ENCODE peak calls at places on chromosomes 11 and 22, in ten cellular contexts. A is T follicular helper cell, U is HuH-7, N is kidney glomerular epithelial cell, Y is GF-D8, Z is hypothalamus, Q is fibroblast of mammary gland, T is NCI-H1092 treated with DMSO at 0.1 percent for 48 hours, D is HEK293T, M is EH. O is an unnamed sample.

GRCh38 chr11:86370922-86371614 is 3.6 kb upstream of the CCDC81 start:
- DNase-seq in A (no peak), U (no peak), N (no peak), Y (peak), Z (no peak), Q (peak), T (no peak), D (no peak), M (peak), O (no peak)

GRCh38 chr11:115963170-115963569 is 459.0 kb upstream of the CADM1 start:
- DNase-seq in A (no peak), U (no peak), N (no peak), Y (no peak), Z (no peak), Q (no peak), T (peak), D (no peak), M (no peak), O (no peak)

GRCh38 chr11:46125284-46125683 is 4.0 kb upstream of the PHF21A start:
- DNase-seq in A (no peak), U (no peak), N (no peak), Y (no peak), Z (no peak), Q (no peak), T (no peak), D (no peak), M (no peak), O (no peak)

GRCh38 chr22:46959369-46959768 is 196.9 kb downstream of the TBC1D22A start:
- DNase-seq in A (no peak), U (no peak), N (no peak), Y (no peak), Z (no peak), Q (no peak), T (no peak), D (no peak), M (no peak), O (no peak)

GRCh38 chr11:78587446-78587845 is 12.8 kb upstream of the NARS2 start:
- DNase-seq in A (no peak), U (no peak), N (no peak), Y (no peak), Z (no peak), Q (no peak), T (no peak), D (no peak), M (no peak), O (no peak)

GRCh38 chr11:27471588-27472397 is 797 bp downstream of the LGR4 start:
- DNase-seq in A (no peak), U (peak), N (no peak), Y (peak), Z (peak), Q (no peak), T (peak), D (peak), M (peak), O (no peak)

GRCh38 chr22:19853058-19853878 is 1.4 kb downstream of the GNB1L start:
- DNase-seq in A (no peak), U (no peak), N (no peak), Y (no peak), Z (no peak), Q (no peak), T (no peak), D (no peak), M (no peak), O (no peak)

GRCh38 chr11:80297808-80298460 is 857.1 kb upstream of the TENM4 start:
- DNase-seq in A (no peak), U (no peak), N (peak), Y (no peak), Z (no peak), Q (peak), T (no peak), D (no peak), M (peak), O (no peak)

GRCh38 chr22:42338502-42338901 is 68.0 kb upstream of the TCF20 start:
- DNase-seq in A (no peak), U (no peak), N (no peak), Y (no peak), Z (no peak), Q (no peak), T (no peak), D (no peak), M (no peak), O (no peak)

GRCh38 chr11:27722117-27722844 is 22.0 kb upstream of the BDNF start:
- DNase-seq in A (no peak), U (no peak), N (peak), Y (no peak), Z (no peak), Q (peak), T (peak), D (no peak), M (peak), O (no peak)

GRCh38 chr22:41982886-41983285 is 13.6 kb downstream of the SEPTIN3 start:
- DNase-seq in A (no peak), U (no peak), N (no peak), Y (no peak), Z (no peak), Q (no peak), T (no peak), D (no peak), M (no peak), O (no peak)

GRCh38 chr11:118052581-118053206 is 24.2 kb upstream of the TMPRSS4 start:
- DNase-seq in A (no peak), U (no peak), N (no peak), Y (no peak), Z (no peak), Q (no peak), T (no peak), D (no peak), M (no peak), O (no peak)

GRCh38 chr11:31779268-31779879 is 31.7 kb downstream of the PAX6 start:
- DNase-seq in A (no peak), U (no peak), N (no peak), Y (no peak), Z (no peak), Q (peak), T (no peak), D (no peak), M (peak), O (no peak)

GRCh38 chr11:12560362-12560761 is 113.9 kb upstream of the TEAD1 start:
- DNase-seq in A (no peak), U (no peak), N (no peak), Y (no peak), Z (no peak), Q (no peak), T (no peak), D (no peak), M (no peak), O (no peak)

GRCh38 chr11:13343931-13344717 is 66.5 kb downstream of the BMAL1 start:
- DNase-seq in A (peak), U (peak), N (peak), Y (no peak), Z (peak), Q (peak), T (peak), D (peak), M (peak), O (peak)

GRCh38 chr11:108511851-108512474 is 13.8 kb upstream of the POGLUT3 start:
- DNase-seq in A (no peak), U (no peak), N (peak), Y (no peak), Z (no peak), Q (peak), T (no peak), D (no peak), M (peak), O (no peak)

GRCh38 chr11:117064275-117064674 is 34.0 kb downstream of the SIK3 start:
- DNase-seq in A (no peak), U (no peak), N (peak), Y (no peak), Z (no peak), Q (peak), T (no peak), D (no peak), M (peak), O (no peak)

GRCh38 chr11:21229224-21229623 is 559.8 kb downstream of the NELL1 start:
- DNase-seq in A (no peak), U (no peak), N (no peak), Y (no peak), Z (no peak), Q (no peak), T (no peak), D (no peak), M (no peak), O (no peak)